ENCODE peak calls at places on chromosomes 3 and 15, in seven cellular contexts. One of them, this sample, is unnamed. For H3K4me1, the result is how much of the 10 kb centered on the place peaks cover.

GRCh38 chr15:96535148-96535547 is 204.6 kb downstream of the NR2F2 start:
- DNase-seq in Peyer's patch: no peak
- DNase-seq in spleen: no peak
- DNase-seq in left lung: no peak
- DNase-seq in heart right ventricle: no peak
- DNase-seq in neuronal stem cell: no peak
- DNase-seq in suprapubic skin: no peak
- DNase-seq in this sample: no peak

GRCh38 chr15:44738340-44738984 is 2.1 kb downstream of the TRIM69 start:
- DNase-seq in Peyer's patch: no peak
- DNase-seq in spleen: no peak
- DNase-seq in left lung: no peak
- DNase-seq in heart right ventricle: no peak
- DNase-seq in neuronal stem cell: peak
- DNase-seq in suprapubic skin: no peak
- DNase-seq in this sample: no peak

GRCh38 chr3:88991496-88991895 is 115.9 kb upstream of the EPHA3 start:
- DNase-seq in Peyer's patch: no peak
- DNase-seq in spleen: no peak
- DNase-seq in left lung: no peak
- DNase-seq in heart right ventricle: no peak
- DNase-seq in neuronal stem cell: no peak
- DNase-seq in suprapubic skin: no peak
- DNase-seq in this sample: no peak

GRCh38 chr3:138493804-138494606 is 59.6 kb downstream of the ESYT3 start:
- DNase-seq in Peyer's patch: no peak
- DNase-seq in spleen: no peak
- DNase-seq in left lung: no peak
- DNase-seq in heart right ventricle: no peak
- DNase-seq in neuronal stem cell: no peak
- DNase-seq in suprapubic skin: no peak
- DNase-seq in this sample: no peak

GRCh38 chr3:113275876-113276580 is 64.7 kb downstream of the BOC start:
- DNase-seq in Peyer's patch: no peak
- DNase-seq in spleen: no peak
- DNase-seq in left lung: no peak
- DNase-seq in heart right ventricle: no peak
- DNase-seq in neuronal stem cell: peak
- DNase-seq in suprapubic skin: no peak
- DNase-seq in this sample: no peak

GRCh38 chr15:67137951-67138935 is 72.8 kb downstream of the SMAD3 start:
- DNase-seq in Peyer's patch: peak
- DNase-seq in spleen: no peak
- DNase-seq in left lung: no peak
- DNase-seq in heart right ventricle: no peak
- DNase-seq in neuronal stem cell: no peak
- DNase-seq in suprapubic skin: no peak
- DNase-seq in this sample: no peak

GRCh38 chr3:96182756-96183155 is 631.6 kb upstream of the EPHA6 start:
- DNase-seq in Peyer's patch: no peak
- DNase-seq in spleen: no peak
- DNase-seq in left lung: no peak
- DNase-seq in heart right ventricle: no peak
- DNase-seq in neuronal stem cell: no peak
- DNase-seq in suprapubic skin: no peak
- DNase-seq in this sample: no peak

GRCh38 chr3:131880948-131881347 is 153.9 kb downstream of the CPNE4 start:
- DNase-seq in Peyer's patch: no peak
- DNase-seq in spleen: no peak
- DNase-seq in left lung: no peak
- DNase-seq in heart right ventricle: no peak
- DNase-seq in neuronal stem cell: no peak
- DNase-seq in suprapubic skin: no peak
- DNase-seq in this sample: no peak

GRCh38 chr3:107458871-107459270 is 63.9 kb upstream of the BBX start:
- DNase-seq in Peyer's patch: no peak
- DNase-seq in spleen: no peak
- DNase-seq in left lung: no peak
- DNase-seq in heart right ventricle: no peak
- DNase-seq in neuronal stem cell: no peak
- DNase-seq in suprapubic skin: no peak
- DNase-seq in this sample: no peak

GRCh38 chr3:185309309-185309708 is 53.6 kb upstream of the MAP3K13 start:
- DNase-seq in Peyer's patch: no peak
- DNase-seq in spleen: no peak
- DNase-seq in left lung: no peak
- DNase-seq in heart right ventricle: no peak
- DNase-seq in neuronal stem cell: no peak
- DNase-seq in suprapubic skin: no peak
- DNase-seq in this sample: no peak

GRCh38 chr3:149967067-149967685 is 3.5 kb downstream of the PFN2 start:
- DNase-seq in Peyer's patch: no peak
- DNase-seq in spleen: no peak
- DNase-seq in left lung: no peak
- DNase-seq in heart right ventricle: no peak
- DNase-seq in neuronal stem cell: peak
- DNase-seq in suprapubic skin: no peak
- DNase-seq in this sample: no peak

GRCh38 chr3:71582612-71583568 is 638 bp downstream of the FOXP1 start:
- DNase-seq in Peyer's patch: peak
- DNase-seq in spleen: peak
- DNase-seq in left lung: peak
- DNase-seq in heart right ventricle: peak
- DNase-seq in neuronal stem cell: peak
- DNase-seq in suprapubic skin: peak
- DNase-seq in this sample: peak

GRCh38 chr3:26579126-26579525 is 43.4 kb upstream of the LRRC3B start:
- DNase-seq in Peyer's patch: no peak
- DNase-seq in spleen: no peak
- DNase-seq in left lung: no peak
- DNase-seq in heart right ventricle: no peak
- DNase-seq in neuronal stem cell: no peak
- DNase-seq in suprapubic skin: no peak
- DNase-seq in this sample: no peak

GRCh38 chr3:134846084-134846483 is 51.0 kb downstream of the EPHB1 start:
- DNase-seq in Peyer's patch: no peak
- DNase-seq in spleen: no peak
- DNase-seq in left lung: no peak
- DNase-seq in heart right ventricle: no peak
- DNase-seq in neuronal stem cell: no peak
- DNase-seq in suprapubic skin: peak
- DNase-seq in this sample: no peak

GRCh38 chr15:71853543-71853942 is 43.2 kb downstream of the NR2E3 start:
- DNase-seq in Peyer's patch: no peak
- DNase-seq in spleen: no peak
- DNase-seq in left lung: no peak
- DNase-seq in heart right ventricle: no peak
- DNase-seq in neuronal stem cell: no peak
- DNase-seq in suprapubic skin: no peak
- DNase-seq in this sample: no peak

GRCh38 chr15:91547356-91547755 is 306.2 kb upstream of the SLCO3A1 start:
- DNase-seq in Peyer's patch: no peak
- DNase-seq in spleen: no peak
- DNase-seq in left lung: no peak
- DNase-seq in heart right ventricle: no peak
- DNase-seq in neuronal stem cell: no peak
- DNase-seq in suprapubic skin: no peak
- DNase-seq in this sample: no peak

GRCh38 chr15:90706394-90707327 is 10.5 kb upstream of the BLM start:
- DNase-seq in Peyer's patch: no peak
- DNase-seq in spleen: no peak
- DNase-seq in left lung: no peak
- DNase-seq in heart right ventricle: no peak
- DNase-seq in neuronal stem cell: no peak
- DNase-seq in suprapubic skin: no peak
- DNase-seq in this sample: no peak

GRCh38 chr3:152196782-152197181 is 71.9 kb upstream of the MBNL1 start:
- DNase-seq in Peyer's patch: no peak
- DNase-seq in spleen: no peak
- DNase-seq in left lung: no peak
- DNase-seq in heart right ventricle: no peak
- DNase-seq in neuronal stem cell: no peak
- DNase-seq in suprapubic skin: no peak
- DNase-seq in this sample: no peak

GRCh38 chr15:83971967-83972366 is 263.6 kb upstream of the GOLGA6L4 start:
- DNase-seq in Peyer's patch: no peak
- DNase-seq in spleen: no peak
- DNase-seq in left lung: no peak
- DNase-seq in heart right ventricle: no peak
- DNase-seq in neuronal stem cell: no peak
- DNase-seq in suprapubic skin: no peak
- DNase-seq in this sample: no peak

GRCh38 chr15:96324192-96324895 is 6.2 kb upstream of the NR2F2 start:
- DNase-seq in Peyer's patch: no peak
- DNase-seq in spleen: no peak
- DNase-seq in left lung: no peak
- DNase-seq in heart right ventricle: no peak
- DNase-seq in neuronal stem cell: no peak
- DNase-seq in suprapubic skin: no peak
- DNase-seq in this sample: no peak

GRCh38 chr3:29412117-29412516 is 131.2 kb downstream of the RBMS3 start:
- DNase-seq in Peyer's patch: no peak
- DNase-seq in spleen: no peak
- DNase-seq in left lung: no peak
- DNase-seq in heart right ventricle: no peak
- DNase-seq in neuronal stem cell: no peak
- DNase-seq in suprapubic skin: no peak
- DNase-seq in this sample: no peak

GRCh38 chr3:25045291-25045690 is 382.8 kb upstream of the RARB start:
- DNase-seq in Peyer's patch: no peak
- DNase-seq in spleen: no peak
- DNase-seq in left lung: no peak
- DNase-seq in heart right ventricle: peak
- DNase-seq in neuronal stem cell: peak
- DNase-seq in suprapubic skin: no peak
- DNase-seq in this sample: no peak

GRCh38 chr3:12588039-12588673 is 31.3 kb downstream of the MKRN2 start:
- DNase-seq in Peyer's patch: no peak
- DNase-seq in spleen: no peak
- DNase-seq in left lung: no peak
- DNase-seq in heart right ventricle: no peak
- DNase-seq in neuronal stem cell: no peak
- DNase-seq in suprapubic skin: no peak
- DNase-seq in this sample: no peak

GRCh38 chr3:53493618-53493996 is 804 bp upstream of the CACNA1D start:
- DNase-seq in Peyer's patch: no peak
- DNase-seq in spleen: no peak
- DNase-seq in left lung: no peak
- DNase-seq in heart right ventricle: no peak
- DNase-seq in neuronal stem cell: no peak
- DNase-seq in suprapubic skin: no peak
- DNase-seq in this sample: no peak

GRCh38 chr3:140285380-140285779 is 350.4 kb downstream of the CLSTN2 start:
- DNase-seq in Peyer's patch: no peak
- DNase-seq in spleen: no peak
- DNase-seq in left lung: no peak
- DNase-seq in heart right ventricle: no peak
- DNase-seq in neuronal stem cell: no peak
- DNase-seq in suprapubic skin: no peak
- DNase-seq in this sample: no peak

GRCh38 chr3:59774613-59775012 is 724.8 kb upstream of the CFAP20DC start:
- DNase-seq in Peyer's patch: no peak
- DNase-seq in spleen: no peak
- DNase-seq in left lung: no peak
- DNase-seq in heart right ventricle: no peak
- DNase-seq in neuronal stem cell: no peak
- DNase-seq in suprapubic skin: no peak
- DNase-seq in this sample: no peak

GRCh38 chr15:73892446-73893226 is 19.3 kb downstream of the TBC1D21 start:
- DNase-seq in Peyer's patch: peak
- DNase-seq in spleen: no peak
- DNase-seq in left lung: no peak
- DNase-seq in heart right ventricle: no peak
- DNase-seq in neuronal stem cell: no peak
- DNase-seq in suprapubic skin: peak
- DNase-seq in this sample: no peak

GRCh38 chr3:133824961-133825485 is 19.4 kb downstream of the SRPRB start:
- DNase-seq in Peyer's patch: no peak
- DNase-seq in spleen: no peak
- DNase-seq in left lung: no peak
- DNase-seq in heart right ventricle: no peak
- DNase-seq in neuronal stem cell: no peak
- DNase-seq in suprapubic skin: no peak
- DNase-seq in this sample: no peak
- H3K4me1 ChIP-seq in Peyer's patch: under half
- H3K4me1 ChIP-seq in spleen: under half
- H3K4me1 ChIP-seq in left lung: under half
- H3K4me1 ChIP-seq in heart right ventricle: under half
- H3K4me1 ChIP-seq in neuronal stem cell: under half
- H3K4me1 ChIP-seq in suprapubic skin: under half
- H3K4me1 ChIP-seq in this sample: under half

DNA sequence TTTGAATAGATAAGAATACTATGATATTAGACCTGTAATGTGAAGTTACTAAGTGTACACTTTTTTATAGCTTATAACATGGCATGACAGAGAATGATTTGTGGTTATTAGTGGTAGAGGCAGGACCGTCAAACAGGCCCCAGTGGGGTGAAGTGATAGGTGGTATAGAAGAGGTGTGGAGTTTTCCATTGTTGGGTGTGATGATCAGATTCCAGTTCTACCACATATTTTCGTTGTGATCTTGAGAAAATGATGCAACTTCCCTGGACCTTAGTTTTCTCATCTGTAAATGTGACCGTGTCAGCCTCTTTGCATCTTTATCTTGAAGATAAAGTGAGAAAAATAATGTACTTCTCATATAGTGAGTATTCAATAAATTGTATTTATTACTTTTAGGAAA is 30.3 kb upstream of the UTS2B start:
- DNase-seq in Peyer's patch: no peak
- DNase-seq in spleen: no peak
- DNase-seq in left lung: no peak
- DNase-seq in heart right ventricle: no peak
- DNase-seq in neuronal stem cell: no peak
- DNase-seq in suprapubic skin: no peak
- DNase-seq in this sample: no peak
- H3K4me1 ChIP-seq in Peyer's patch: under half
- H3K4me1 ChIP-seq in spleen: under half
- H3K4me1 ChIP-seq in left lung: under half
- H3K4me1 ChIP-seq in heart right ventricle: under half
- H3K4me1 ChIP-seq in neuronal stem cell: under half
- H3K4me1 ChIP-seq in suprapubic skin: under half
- H3K4me1 ChIP-seq in this sample: under half

GRCh38 chr3:99955773-99956562 is 138.3 kb downstream of the CMSS1 start:
- DNase-seq in Peyer's patch: no peak
- DNase-seq in spleen: no peak
- DNase-seq in left lung: no peak
- DNase-seq in heart right ventricle: no peak
- DNase-seq in neuronal stem cell: no peak
- DNase-seq in suprapubic skin: no peak
- DNase-seq in this sample: no peak
- H3K4me1 ChIP-seq in Peyer's patch: under half
- H3K4me1 ChIP-seq in spleen: under half
- H3K4me1 ChIP-seq in left lung: under half
- H3K4me1 ChIP-seq in heart right ventricle: half or more
- H3K4me1 ChIP-seq in neuronal stem cell: under half
- H3K4me1 ChIP-seq in suprapubic skin: under half
- H3K4me1 ChIP-seq in this sample: under half

DNA sequence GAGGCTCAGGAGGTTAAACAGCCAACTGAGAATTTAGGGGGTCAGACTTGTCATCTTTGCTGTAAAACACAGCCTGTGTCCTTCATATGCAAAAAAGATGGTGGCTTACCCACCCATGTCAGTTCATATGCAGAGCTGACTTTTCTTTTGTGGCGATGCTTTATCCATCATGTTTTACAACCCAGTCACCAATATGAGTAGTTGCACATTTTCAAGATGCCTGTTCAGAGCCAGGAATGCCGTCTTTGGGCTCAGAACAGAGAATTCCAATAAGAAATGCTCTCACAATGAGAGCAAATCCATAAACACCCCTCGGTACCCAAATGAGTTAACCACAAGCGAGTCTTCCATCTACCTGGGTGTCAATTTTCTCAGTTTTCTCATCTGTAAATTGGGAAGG is 83.6 kb downstream of the TIGIT start:
- DNase-seq in Peyer's patch: no peak
- DNase-seq in spleen: no peak
- DNase-seq in left lung: no peak
- DNase-seq in heart right ventricle: no peak
- DNase-seq in neuronal stem cell: no peak
- DNase-seq in suprapubic skin: no peak
- DNase-seq in this sample: no peak
- H3K4me1 ChIP-seq in Peyer's patch: under half
- H3K4me1 ChIP-seq in spleen: under half
- H3K4me1 ChIP-seq in left lung: under half
- H3K4me1 ChIP-seq in heart right ventricle: half or more
- H3K4me1 ChIP-seq in neuronal stem cell: under half
- H3K4me1 ChIP-seq in suprapubic skin: half or more
- H3K4me1 ChIP-seq in this sample: under half

This sample was measured in upper lobe of right lung.